ENCODE peak calls at places on chromosomes 1 and 21, in five cellular contexts. One of them, this sample, is unnamed.

GRCh38 chr1:226939439-226940028 is 560 bp upstream of the COQ8A start:
- DNase-seq in hypothalamus: no peak
- DNase-seq in activated CD4-positive, alpha-beta T cell treated with anti-CD3 and anti-CD28 coated beads, Interleukin-2, amount 50 U/mL, for 1 hour: peak; percentile 62
- DNase-seq in fibroblast of the conjunctiva: no peak
- DNase-seq in RWPE1: peak; percentile 57
- DNase-seq in this sample: peak; percentile 71

GRCh38 chr1:24909388-24909898 is 20.6 kb downstream of the RUNX3 start:
- DNase-seq in hypothalamus: no peak
- DNase-seq in RWPE1: no peak
- DNase-seq in activated CD4-positive, alpha-beta T cell treated with anti-CD3 and anti-CD28 coated beads, Interleukin-2, amount 50 U/mL, for 1 hour: no peak
- DNase-seq in fibroblast of the conjunctiva: peak; percentile 30
- DNase-seq in this sample: peak; percentile 72

GRCh38 chr1:145906954-145907755 is 2.7 kb downstream of the ITGA10 start:
- DNase-seq in fibroblast of the conjunctiva: peak; percentile 28
- DNase-seq in RWPE1: no peak
- DNase-seq in hypothalamus: no peak
- DNase-seq in activated CD4-positive, alpha-beta T cell treated with anti-CD3 and anti-CD28 coated beads, Interleukin-2, amount 50 U/mL, for 1 hour: no peak
- DNase-seq in this sample: no peak

GRCh38 chr1:200363200-200363933 is 46.5 kb downstream of the ZNF281 start:
- DNase-seq in fibroblast of the conjunctiva: no peak
- DNase-seq in hypothalamus: no peak
- DNase-seq in activated CD4-positive, alpha-beta T cell treated with anti-CD3 and anti-CD28 coated beads, Interleukin-2, amount 50 U/mL, for 1 hour: no peak
- DNase-seq in RWPE1: no peak
- DNase-seq in this sample: no peak

GRCh38 chr1:42947965-42948732 is 10.5 kb downstream of the SLC2A1 start:
- DNase-seq in RWPE1: no peak
- DNase-seq in activated CD4-positive, alpha-beta T cell treated with anti-CD3 and anti-CD28 coated beads, Interleukin-2, amount 50 U/mL, for 1 hour: no peak
- DNase-seq in hypothalamus: no peak
- DNase-seq in fibroblast of the conjunctiva: no peak
- DNase-seq in this sample: no peak

GRCh38 chr21:32120231-32120630 is 158.6 kb downstream of the MIS18A start:
- DNase-seq in activated CD4-positive, alpha-beta T cell treated with anti-CD3 and anti-CD28 coated beads, Interleukin-2, amount 50 U/mL, for 1 hour: no peak
- DNase-seq in hypothalamus: no peak
- DNase-seq in RWPE1: no peak
- DNase-seq in fibroblast of the conjunctiva: no peak
- DNase-seq in this sample: no peak

GRCh38 chr1:162502928-162503327 is 5.3 kb downstream of the UHMK1 start:
- DNase-seq in RWPE1: no peak
- DNase-seq in activated CD4-positive, alpha-beta T cell treated with anti-CD3 and anti-CD28 coated beads, Interleukin-2, amount 50 U/mL, for 1 hour: no peak
- DNase-seq in hypothalamus: no peak
- DNase-seq in fibroblast of the conjunctiva: no peak
- DNase-seq in this sample: no peak

GRCh38 chr1:147072371-147073061 is 99.8 kb downstream of the PRKAB2 start:
- DNase-seq in activated CD4-positive, alpha-beta T cell treated with anti-CD3 and anti-CD28 coated beads, Interleukin-2, amount 50 U/mL, for 1 hour: no peak
- DNase-seq in fibroblast of the conjunctiva: no peak
- DNase-seq in hypothalamus: no peak
- DNase-seq in RWPE1: no peak
- DNase-seq in this sample: no peak

GRCh38 chr1:70221241-70222077 is at the start of gene SRSF11:
- DNase-seq in fibroblast of the conjunctiva: peak; percentile 80
- DNase-seq in hypothalamus: peak; percentile 91
- DNase-seq in RWPE1: peak; percentile 86
- DNase-seq in activated CD4-positive, alpha-beta T cell treated with anti-CD3 and anti-CD28 coated beads, Interleukin-2, amount 50 U/mL, for 1 hour: peak; percentile 98
- DNase-seq in this sample: peak; percentile 97

GRCh38 chr1:43708006-43708412 is 673 bp downstream of the ST3GAL3 start:
- DNase-seq in RWPE1: peak; percentile 33
- DNase-seq in activated CD4-positive, alpha-beta T cell treated with anti-CD3 and anti-CD28 coated beads, Interleukin-2, amount 50 U/mL, for 1 hour: no peak
- DNase-seq in hypothalamus: no peak
- DNase-seq in fibroblast of the conjunctiva: no peak
- DNase-seq in this sample: no peak

GRCh38 chr1:115732307-115732706 is 36.2 kb downstream of the CASQ2 start:
- DNase-seq in fibroblast of the conjunctiva: no peak
- DNase-seq in RWPE1: no peak
- DNase-seq in activated CD4-positive, alpha-beta T cell treated with anti-CD3 and anti-CD28 coated beads, Interleukin-2, amount 50 U/mL, for 1 hour: no peak
- DNase-seq in hypothalamus: no peak
- DNase-seq in this sample: no peak

GRCh38 chr21:45404726-45405270 is at the start of gene COL18A1:
- DNase-seq in RWPE1: peak; percentile 67
- DNase-seq in hypothalamus: no peak
- DNase-seq in fibroblast of the conjunctiva: no peak
- DNase-seq in activated CD4-positive, alpha-beta T cell treated with anti-CD3 and anti-CD28 coated beads, Interleukin-2, amount 50 U/mL, for 1 hour: peak; percentile 24
- DNase-seq in this sample: peak; percentile 85

GRCh38 chr1:113891631-113892220 is 4.3 kb upstream of the BCL2L15 start:
- DNase-seq in hypothalamus: no peak
- DNase-seq in activated CD4-positive, alpha-beta T cell treated with anti-CD3 and anti-CD28 coated beads, Interleukin-2, amount 50 U/mL, for 1 hour: no peak
- DNase-seq in RWPE1: no peak
- DNase-seq in fibroblast of the conjunctiva: no peak
- DNase-seq in this sample: no peak

GRCh38 chr1:163928649-163929048 is 606.9 kb downstream of the NUF2 start:
- DNase-seq in RWPE1: no peak
- DNase-seq in activated CD4-positive, alpha-beta T cell treated with anti-CD3 and anti-CD28 coated beads, Interleukin-2, amount 50 U/mL, for 1 hour: no peak
- DNase-seq in hypothalamus: no peak
- DNase-seq in fibroblast of the conjunctiva: no peak
- DNase-seq in this sample: no peak

GRCh38 chr1:42334240-42335049 is 590 bp downstream of the FOXJ3 start:
- DNase-seq in hypothalamus: peak; percentile 35
- DNase-seq in fibroblast of the conjunctiva: no peak
- DNase-seq in RWPE1: peak; percentile 68
- DNase-seq in activated CD4-positive, alpha-beta T cell treated with anti-CD3 and anti-CD28 coated beads, Interleukin-2, amount 50 U/mL, for 1 hour: peak; percentile 19
- DNase-seq in this sample: peak; percentile 64

GRCh38 chr1:35461966-35462651 is 95.1 kb downstream of the KIAA0319L start:
- DNase-seq in fibroblast of the conjunctiva: no peak
- DNase-seq in hypothalamus: no peak
- DNase-seq in RWPE1: no peak
- DNase-seq in activated CD4-positive, alpha-beta T cell treated with anti-CD3 and anti-CD28 coated beads, Interleukin-2, amount 50 U/mL, for 1 hour: no peak
- DNase-seq in this sample: no peak

GRCh38 chr1:44819594-44820327 is 11.4 kb downstream of the BTBD19 start:
- DNase-seq in RWPE1: peak; percentile 81
- DNase-seq in fibroblast of the conjunctiva: peak; percentile 90
- DNase-seq in hypothalamus: peak; percentile 45
- DNase-seq in activated CD4-positive, alpha-beta T cell treated with anti-CD3 and anti-CD28 coated beads, Interleukin-2, amount 50 U/mL, for 1 hour: peak; percentile 79
- DNase-seq in this sample: peak; percentile 81

GRCh38 chr1:53470155-53470554 is 11.0 kb downstream of the DMRTB1 start:
- DNase-seq in activated CD4-positive, alpha-beta T cell treated with anti-CD3 and anti-CD28 coated beads, Interleukin-2, amount 50 U/mL, for 1 hour: no peak
- DNase-seq in hypothalamus: peak; percentile 10
- DNase-seq in fibroblast of the conjunctiva: peak; percentile 60
- DNase-seq in RWPE1: peak; percentile 58
- DNase-seq in this sample: peak; percentile 77

GRCh38 chr1:17878837-17879236 is 123.7 kb downstream of the ACTL8 start:
- DNase-seq in hypothalamus: no peak
- DNase-seq in activated CD4-positive, alpha-beta T cell treated with anti-CD3 and anti-CD28 coated beads, Interleukin-2, amount 50 U/mL, for 1 hour: no peak
- DNase-seq in RWPE1: peak; percentile 27
- DNase-seq in fibroblast of the conjunctiva: no peak
- DNase-seq in this sample: no peak

GRCh38 chr21:44944596-44944995 is 4.8 kb downstream of the SLX9 start:
- DNase-seq in hypothalamus: no peak
- DNase-seq in RWPE1: no peak
- DNase-seq in activated CD4-positive, alpha-beta T cell treated with anti-CD3 and anti-CD28 coated beads, Interleukin-2, amount 50 U/mL, for 1 hour: no peak
- DNase-seq in fibroblast of the conjunctiva: no peak
- DNase-seq in this sample: peak; percentile 13

GRCh38 chr1:154186177-154186576 is 5.7 kb downstream of the TPM3 start:
- DNase-seq in RWPE1: no peak
- DNase-seq in hypothalamus: no peak
- DNase-seq in activated CD4-positive, alpha-beta T cell treated with anti-CD3 and anti-CD28 coated beads, Interleukin-2, amount 50 U/mL, for 1 hour: peak; percentile 65
- DNase-seq in fibroblast of the conjunctiva: peak; percentile 20
- DNase-seq in this sample: no peak

This sample was measured in left cardiac atrium.